ENCODE peak calls at places on chromosomes 5 and 9, in six cellular contexts. Z is body of pancreas; C is CD4-positive, alpha-beta memory T cell; U is Peyer's patch; Q is aorta; I is transverse colon. M is an unnamed sample.
A peak's percentile ranks its signal among the peaks of the same experiment; 100 is the strongest.

GRCh38 chr5:1546556-1546955 is 22.8 kb upstream of the LPCAT1 start:
- DNase-seq in Z (peak; percentile 7), C (no peak), U (peak; percentile 41), Q (no peak), I (no peak), M (no peak)

GRCh38 chr9:21746550-21746949 is 55.9 kb upstream of the MTAP start:
- DNase-seq in Z (no peak), C (no peak), U (no peak), Q (no peak), I (no peak), M (no peak)

GRCh38 chr9:72574156-72574810 is 52.9 kb downstream of the TMC1 start:
- DNase-seq in Z (no peak), C (no peak), U (no peak), Q (no peak), I (no peak), M (peak; percentile 34)

GRCh38 chr5:131959906-131960305 is 14.4 kb upstream of the MEIKIN start:
- DNase-seq in Z (no peak), C (no peak), U (no peak), Q (no peak), I (no peak), M (no peak)

GRCh38 chr5:73370620-73371583 is 77.7 kb downstream of the FOXD1 start:
- DNase-seq in Z (no peak), C (no peak), U (no peak), Q (no peak), I (no peak), M (no peak)

GRCh38 chr5:74440341-74440740 is 200.2 kb downstream of the ENC1 start:
- DNase-seq in Z (no peak), C (no peak), U (no peak), Q (no peak), I (no peak), M (no peak)

GRCh38 chr5:65742565-65743231 is 20.7 kb downstream of the NLN start:
- DNase-seq in Z (no peak), C (peak; percentile 18), U (no peak), Q (no peak), I (no peak), M (peak; percentile 22)

GRCh38 chr9:33202552-33203300 is 35.6 kb upstream of the B4GALT1 start:
- DNase-seq in Z (peak; percentile 31), C (peak; percentile 27), U (peak; percentile 93), Q (peak; percentile 72), I (peak; percentile 77), M (peak; percentile 37)

GRCh38 chr5:109907751-109908150 is 218.0 kb downstream of the MAN2A1 start:
- DNase-seq in Z (no peak), C (no peak), U (no peak), Q (no peak), I (no peak), M (no peak)

GRCh38 chr5:153831976-153832375 is 206.7 kb downstream of the FAM114A2 start:
- DNase-seq in Z (no peak), C (no peak), U (no peak), Q (no peak), I (no peak), M (no peak)

GRCh38 chr5:113502073-113502472 is 11.4 kb upstream of the YTHDC2 start:
- DNase-seq in Z (no peak), C (no peak), U (no peak), Q (no peak), I (no peak), M (no peak)

GRCh38 chr9:114911167-114911821 is 19.1 kb downstream of the TNFSF8 start:
- DNase-seq in Z (no peak), C (no peak), U (no peak), Q (no peak), I (no peak), M (no peak)

GRCh38 chr5:88663793-88664216 is 219.2 kb downstream of the MEF2C start:
- DNase-seq in Z (no peak), C (no peak), U (no peak), Q (no peak), I (no peak), M (no peak)

GRCh38 chr5:122195784-122196394 is 66.5 kb downstream of the ZNF474 start:
- DNase-seq in Z (no peak), C (no peak), U (no peak), Q (no peak), I (no peak), M (peak; percentile 29)

GRCh38 chr5:113663879-113664278 is 150.4 kb downstream of the YTHDC2 start:
- DNase-seq in Z (peak; percentile 28), C (peak; percentile 15), U (peak; percentile 54), Q (peak; percentile 58), I (peak; percentile 29), M (peak; percentile 83)

GRCh38 chr5:55223219-55223987 is 3.7 kb downstream of the MCIDAS start:
- DNase-seq in Z (no peak), C (no peak), U (no peak), Q (no peak), I (no peak), M (no peak)

GRCh38 chr5:137129906-137130680 is 369.0 kb downstream of the SPOCK1 start:
- DNase-seq in Z (no peak), C (no peak), U (no peak), Q (no peak), I (no peak), M (no peak)

GRCh38 chr5:9324348-9325056 is 221.4 kb downstream of the SEMA5A start:
- DNase-seq in Z (no peak), C (no peak), U (no peak), Q (no peak), I (no peak), M (no peak)

GRCh38 chr5:98458726-98459125 is 314.7 kb upstream of the RGMB start:
- DNase-seq in Z (no peak), C (no peak), U (no peak), Q (no peak), I (no peak), M (no peak)

GRCh38 chr9:27447036-27447700 is 76.9 kb upstream of the IFNK start:
- DNase-seq in Z (no peak), C (no peak), U (no peak), Q (no peak), I (no peak), M (no peak)

GRCh38 chr5:171541380-171541779 is 121.9 kb downstream of the FGF18 start:
- DNase-seq in Z (no peak), C (no peak), U (no peak), Q (no peak), I (no peak), M (no peak)

GRCh38 chr9:124869986-124870560 is 8.1 kb downstream of the ARPC5L start:
- DNase-seq in Z (peak; percentile 32), C (peak; percentile 74), U (peak; percentile 88), Q (no peak), I (peak; percentile 77), M (peak; percentile 65)

GRCh38 chr5:94241288-94241651 is 377.1 kb downstream of the KIAA0825 start:
- DNase-seq in Z (no peak), C (no peak), U (no peak), Q (no peak), I (no peak), M (no peak)

GRCh38 chr9:134995792-134996120 is 78.0 kb upstream of the FCN1 start:
- DNase-seq in Z (no peak), C (no peak), U (no peak), Q (peak; percentile 26), I (no peak), M (no peak)

GRCh38 chr5:128093368-128093767 is 9.8 kb downstream of the SLC12A2 start:
- DNase-seq in Z (no peak), C (no peak), U (no peak), Q (no peak), I (no peak), M (no peak)

GRCh38 chr5:176387384-176387925 is 943 bp downstream of the NOP16 start:
- DNase-seq in Z (no peak), C (no peak), U (no peak), Q (no peak), I (no peak), M (no peak)

GRCh38 chr9:38008168-38009034 is 60.6 kb downstream of the SHB start:
- DNase-seq in Z (peak; percentile 58), C (no peak), U (peak; percentile 76), Q (peak; percentile 78), I (peak; percentile 39), M (no peak)

GRCh38 chr9:1052908-1053590 is 2.9 kb downstream of the DMRT2 start:
- DNase-seq in Z (no peak), C (no peak), U (no peak), Q (no peak), I (no peak), M (no peak)
- H3K27me3 ChIP-seq in Z (no peaks in the 10 kb centered on the region), C (peaks cover 34% of the 10 kb centered on the region), U (no peaks in the 10 kb centered on the region), Q (no peaks in the 10 kb centered on the region), I (peaks cover 100% of the 10 kb centered on the region), M (peaks cover 89% of the 10 kb centered on the region)

DNA sequence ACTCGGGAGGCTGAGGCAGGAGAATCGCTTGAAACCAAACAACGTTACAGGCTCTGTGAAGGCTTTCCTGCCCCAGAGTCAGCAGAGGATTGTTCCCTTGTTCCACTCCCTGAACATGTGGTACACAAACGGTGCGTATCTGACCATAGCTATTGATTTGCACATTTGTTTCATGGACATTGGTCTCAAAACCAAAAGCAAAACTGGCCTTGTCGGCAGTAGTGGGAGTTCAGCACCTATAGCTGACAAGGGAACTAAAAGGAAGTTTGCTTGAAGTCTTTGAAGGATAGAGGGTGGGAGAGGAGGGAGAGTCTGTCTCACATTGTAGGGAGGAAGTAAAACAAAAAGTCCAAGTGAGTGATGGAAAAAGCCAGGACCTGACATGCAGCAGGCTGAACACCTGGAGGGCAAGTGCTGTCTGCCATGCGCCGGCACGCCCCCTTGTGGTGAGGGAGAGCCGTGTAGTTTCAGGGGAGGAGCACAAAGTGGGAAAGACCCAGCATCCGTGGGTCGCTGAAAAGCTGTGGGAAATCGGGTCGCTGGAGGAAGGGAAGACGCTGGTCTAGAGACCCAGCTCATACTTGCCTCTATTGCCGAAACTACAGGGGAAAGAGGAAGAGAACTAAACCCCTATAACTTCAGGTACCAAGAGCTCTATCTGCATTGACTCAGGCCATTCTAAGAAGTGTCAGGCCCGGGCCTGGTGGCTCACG is 58.0 kb downstream of the RAD23B start:
- DNase-seq in Z (peak; percentile 83), C (peak; percentile 71), U (peak; percentile 93), Q (peak; percentile 78), I (peak; percentile 86), M (peak; percentile 83)
- H3K27ac ChIP-seq in Z (no peak overlapping the region), C (no peak overlapping the region), U (no peak overlapping the region), Q (no peak overlapping the region), I (no peak overlapping the region), M (no peak overlapping the region)

GRCh38 chr9:126621056-126621918 is 7.6 kb downstream of the LMX1B start:
- DNase-seq in Z (no peak), C (no peak), U (no peak), Q (no peak), I (no peak), M (no peak)
- H3K27me3 ChIP-seq in Z (no peaks in the 10 kb centered on the region), C (peaks cover 46% of the 10 kb centered on the region), U (no peaks in the 10 kb centered on the region), Q (no peaks in the 10 kb centered on the region), I (peaks cover 100% of the 10 kb centered on the region), M (peaks cover 94% of the 10 kb centered on the region)

DNA sequence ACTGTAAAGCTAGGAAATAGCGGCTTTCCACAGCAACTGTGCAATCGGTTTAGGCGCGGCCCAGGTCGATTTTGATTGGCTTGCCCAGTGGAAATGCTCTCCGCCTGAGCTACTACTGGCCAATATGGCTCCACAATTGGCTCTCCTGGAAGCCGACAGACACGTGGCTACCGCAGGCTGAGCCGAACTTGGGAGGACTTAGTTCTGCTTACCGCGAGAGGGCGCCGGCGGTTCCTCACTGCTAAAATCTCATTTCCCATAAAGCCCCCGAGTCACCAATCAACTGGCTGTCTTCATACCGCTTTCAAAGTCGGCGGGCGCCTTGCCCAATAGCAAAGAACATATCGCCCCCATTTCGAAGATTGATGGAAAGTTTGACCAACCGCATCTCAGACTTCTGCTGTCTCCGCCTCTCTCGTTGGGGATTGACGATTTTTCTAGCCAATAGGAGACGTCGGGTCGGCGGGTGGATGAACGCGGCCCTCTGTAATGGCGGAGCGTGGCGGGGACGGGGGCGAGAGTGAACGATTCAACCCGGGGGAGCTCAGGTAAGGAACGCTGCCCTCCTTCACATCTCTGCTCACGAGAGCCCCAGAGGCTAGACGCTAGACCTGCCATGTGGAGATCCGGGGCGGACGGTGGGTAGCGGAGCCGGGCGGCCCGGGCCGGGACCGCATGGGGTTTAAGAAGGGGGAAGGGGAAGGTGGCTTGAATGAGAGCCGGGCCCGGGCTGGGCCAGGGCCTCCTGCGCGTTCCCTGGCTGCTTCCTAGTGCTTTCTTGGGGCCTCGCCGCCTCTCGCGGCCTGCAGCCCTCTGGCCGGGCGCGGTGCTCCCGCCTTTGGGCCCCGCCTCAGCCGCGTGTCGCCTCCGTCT is at the start of gene TCERG1:
- DNase-seq in Z (peak; percentile 100), C (peak; percentile 99), U (peak; percentile 99), Q (peak; percentile 99), I (peak; percentile 99), M (peak; percentile 100)
- H3K27ac ChIP-seq in Z (peak within 1 kb of the TSS; percentile 80), C (peak within 1 kb of the TSS; percentile 88), U (peak within 1 kb of the TSS; percentile 88), Q (peak within 1 kb of the TSS; percentile 32), I (peak within 1 kb of the TSS; percentile 96), M (peak within 1 kb of the TSS; percentile 87)